ENCODE peak calls at places on chromosomes 4 and X, in six cellular contexts. R, Z, L, K, M and A are unnamed samples.

GRCh38 chr4:8353912-8354453 is 84.4 kb downstream of the HTRA3 start:
- DNase-seq in K (no peak), Z (no peak), L (no peak), R (no peak), M (peak; percentile 23), A (peak; percentile 9)

GRCh38 chr4:76744253-76744921 is 153.6 kb downstream of the SOWAHB start:
- DNase-seq in R (no peak), M (peak; percentile 60), L (no peak), Z (no peak), K (no peak), A (no peak)

GRCh38 chr4:86846921-86847320 is 2.3 kb downstream of the SLC10A6 start:
- DNase-seq in M (no peak), L (no peak), R (no peak), Z (no peak), K (no peak), A (no peak)

GRCh38 chr4:71607780-71608673 is 175.9 kb downstream of the GC start:
- DNase-seq in K (no peak), R (no peak), L (no peak), Z (peak; percentile 11), M (peak; percentile 76), A (peak; percentile 10)

GRCh38 chrX:49226946-49227345 is 6.2 kb downstream of the CACNA1F start:
- DNase-seq in L (no peak), M (no peak), R (no peak), K (no peak), Z (no peak), A (no peak)

GRCh38 chr4:14994242-14994641 is 8.0 kb upstream of the CPEB2 start:
- DNase-seq in Z (peak; percentile 77), R (no peak), M (peak; percentile 66), K (no peak), L (no peak), A (no peak)

GRCh38 chrX:125621588-125621927 is 301.9 kb downstream of the TEX13C start:
- DNase-seq in M (no peak), L (no peak), Z (no peak), R (no peak), K (no peak), A (no peak)

GRCh38 chrX:20742106-20742505 is 475.4 kb upstream of the RPS6KA3 start:
- DNase-seq in R (no peak), K (no peak), Z (no peak), M (no peak), L (no peak), A (no peak)

GRCh38 chr4:85825937-85826678 is 351.2 kb downstream of the ARHGAP24 start:
- DNase-seq in M (peak; percentile 66), L (no peak), K (peak; percentile 35), Z (no peak), R (no peak), A (no peak)